ENCODE peak calls at places on chromosomes 2 and 18, in seven cellular contexts. One of them, this sample, is unnamed.
A peak's percentile ranks its signal among the peaks of the same experiment; 100 is the strongest.

GRCh38 chr2:166126014-166126639 is 1.7 kb downstream of the SCN1A start:
- DNase-seq in omental fat pad: no peak
- DNase-seq in A549: no peak
- DNase-seq in NCI-H1092: no peak
- DNase-seq in H54: no peak
- DNase-seq in NCI-H446 treated with DMSO at 0.1 percent for 48 hours: no peak
- DNase-seq in activated gamma-delta T cell: no peak
- DNase-seq in this sample: no peak

GRCh38 chr2:26457695-26458364 is 20.1 kb downstream of the OTOF start:
- DNase-seq in NCI-H1092: no peak
- DNase-seq in H54: no peak
- DNase-seq in NCI-H446 treated with DMSO at 0.1 percent for 48 hours: no peak
- DNase-seq in A549: no peak
- DNase-seq in activated gamma-delta T cell: no peak
- DNase-seq in omental fat pad: no peak
- DNase-seq in this sample: no peak

GRCh38 chr2:42238644-42239288 is 69.6 kb downstream of the EML4 start:
- DNase-seq in NCI-H446 treated with DMSO at 0.1 percent for 48 hours: no peak
- DNase-seq in A549: no peak
- DNase-seq in H54: no peak
- DNase-seq in activated gamma-delta T cell: no peak
- DNase-seq in omental fat pad: no peak
- DNase-seq in NCI-H1092: peak; percentile 30
- DNase-seq in this sample: peak; percentile 40

GRCh38 chr2:113739849-113740248 is 16.6 kb downstream of the SLC35F5 start:
- DNase-seq in omental fat pad: no peak
- DNase-seq in activated gamma-delta T cell: no peak
- DNase-seq in NCI-H1092: no peak
- DNase-seq in A549: no peak
- DNase-seq in H54: no peak
- DNase-seq in NCI-H446 treated with DMSO at 0.1 percent for 48 hours: no peak
- DNase-seq in this sample: no peak

GRCh38 chr2:241461693-241462677 is 46.4 kb downstream of the STK25 start:
- DNase-seq in H54: no peak
- DNase-seq in A549: no peak
- DNase-seq in NCI-H1092: no peak
- DNase-seq in NCI-H446 treated with DMSO at 0.1 percent for 48 hours: no peak
- DNase-seq in omental fat pad: no peak
- DNase-seq in activated gamma-delta T cell: no peak
- DNase-seq in this sample: no peak

GRCh38 chr2:44296653-44297052 is 21.4 kb downstream of the SLC3A1 start:
- DNase-seq in H54: no peak
- DNase-seq in NCI-H446 treated with DMSO at 0.1 percent for 48 hours: no peak
- DNase-seq in A549: no peak
- DNase-seq in NCI-H1092: no peak
- DNase-seq in omental fat pad: no peak
- DNase-seq in activated gamma-delta T cell: no peak
- DNase-seq in this sample: no peak

GRCh38 chr2:219571311-219572236 is at the start of gene OBSL1:
- DNase-seq in omental fat pad: no peak
- DNase-seq in H54: peak; percentile 75
- DNase-seq in A549: peak; percentile 52
- DNase-seq in activated gamma-delta T cell: no peak
- DNase-seq in NCI-H446 treated with DMSO at 0.1 percent for 48 hours: peak; percentile 9
- DNase-seq in NCI-H1092: peak; percentile 67
- DNase-seq in this sample: no peak

GRCh38 chr2:170446078-170446477 is 268.1 kb downstream of the MYO3B start:
- DNase-seq in activated gamma-delta T cell: no peak
- DNase-seq in omental fat pad: no peak
- DNase-seq in A549: no peak
- DNase-seq in H54: no peak
- DNase-seq in NCI-H1092: no peak
- DNase-seq in NCI-H446 treated with DMSO at 0.1 percent for 48 hours: no peak
- DNase-seq in this sample: no peak

GRCh38 chr2:221771297-221771696 is 199.2 kb upstream of the EPHA4 start:
- DNase-seq in H54: no peak
- DNase-seq in NCI-H446 treated with DMSO at 0.1 percent for 48 hours: no peak
- DNase-seq in omental fat pad: no peak
- DNase-seq in A549: no peak
- DNase-seq in activated gamma-delta T cell: no peak
- DNase-seq in NCI-H1092: no peak
- DNase-seq in this sample: no peak

GRCh38 chr2:198499539-198499938 is 695.1 kb downstream of the PLCL1 start:
- DNase-seq in H54: no peak
- DNase-seq in NCI-H446 treated with DMSO at 0.1 percent for 48 hours: no peak
- DNase-seq in omental fat pad: no peak
- DNase-seq in A549: no peak
- DNase-seq in activated gamma-delta T cell: no peak
- DNase-seq in NCI-H1092: no peak
- DNase-seq in this sample: no peak

GRCh38 chr2:44969936-44970335 is 28.4 kb downstream of the SIX3 start:
- DNase-seq in activated gamma-delta T cell: no peak
- DNase-seq in A549: no peak
- DNase-seq in NCI-H446 treated with DMSO at 0.1 percent for 48 hours: no peak
- DNase-seq in H54: no peak
- DNase-seq in omental fat pad: no peak
- DNase-seq in NCI-H1092: no peak
- DNase-seq in this sample: no peak

GRCh38 chr18:6681331-6681875 is 48.1 kb upstream of the ARHGAP28 start:
- DNase-seq in NCI-H1092: no peak
- DNase-seq in A549: no peak
- DNase-seq in H54: no peak
- DNase-seq in activated gamma-delta T cell: no peak
- DNase-seq in omental fat pad: no peak
- DNase-seq in NCI-H446 treated with DMSO at 0.1 percent for 48 hours: no peak
- DNase-seq in this sample: no peak

GRCh38 chr18:74633652-74634352 is 36.1 kb downstream of the ZNF407 start:
- DNase-seq in A549: no peak
- DNase-seq in H54: no peak
- DNase-seq in omental fat pad: no peak
- DNase-seq in activated gamma-delta T cell: no peak
- DNase-seq in NCI-H1092: no peak
- DNase-seq in NCI-H446 treated with DMSO at 0.1 percent for 48 hours: no peak
- DNase-seq in this sample: no peak

GRCh38 chr18:22514655-22515054 is 96.9 kb upstream of the CTAGE1 start:
- DNase-seq in omental fat pad: no peak
- DNase-seq in NCI-H446 treated with DMSO at 0.1 percent for 48 hours: no peak
- DNase-seq in H54: no peak
- DNase-seq in A549: no peak
- DNase-seq in NCI-H1092: no peak
- DNase-seq in activated gamma-delta T cell: no peak
- DNase-seq in this sample: no peak

GRCh38 chr2:191358325-191359025 is 113.3 kb downstream of the MYO1B start:
- DNase-seq in activated gamma-delta T cell: no peak
- DNase-seq in H54: no peak
- DNase-seq in omental fat pad: no peak
- DNase-seq in A549: no peak
- DNase-seq in NCI-H1092: no peak
- DNase-seq in NCI-H446 treated with DMSO at 0.1 percent for 48 hours: no peak
- DNase-seq in this sample: no peak

GRCh38 chr2:235856151-235856819 is 311.9 kb downstream of the GBX2 start:
- DNase-seq in H54: peak; percentile 32
- DNase-seq in activated gamma-delta T cell: no peak
- DNase-seq in A549: no peak
- DNase-seq in NCI-H446 treated with DMSO at 0.1 percent for 48 hours: no peak
- DNase-seq in NCI-H1092: no peak
- DNase-seq in omental fat pad: no peak
- DNase-seq in this sample: no peak

GRCh38 chr2:240646900-240647502 is 21.7 kb downstream of the GPR35 start:
- DNase-seq in NCI-H1092: no peak
- DNase-seq in activated gamma-delta T cell: no peak
- DNase-seq in NCI-H446 treated with DMSO at 0.1 percent for 48 hours: no peak
- DNase-seq in omental fat pad: no peak
- DNase-seq in A549: no peak
- DNase-seq in H54: no peak
- DNase-seq in this sample: no peak

GRCh38 chr2:226446406-226447001 is 353.1 kb downstream of the IRS1 start:
- DNase-seq in H54: no peak
- DNase-seq in NCI-H1092: no peak
- DNase-seq in omental fat pad: no peak
- DNase-seq in NCI-H446 treated with DMSO at 0.1 percent for 48 hours: peak; percentile 10
- DNase-seq in activated gamma-delta T cell: no peak
- DNase-seq in A549: no peak
- DNase-seq in this sample: no peak

GRCh38 chr18:49591271-49591670 is 29.4 kb downstream of the LIPG start:
- DNase-seq in NCI-H1092: no peak
- DNase-seq in omental fat pad: no peak
- DNase-seq in H54: no peak
- DNase-seq in NCI-H446 treated with DMSO at 0.1 percent for 48 hours: no peak
- DNase-seq in A549: no peak
- DNase-seq in activated gamma-delta T cell: no peak
- DNase-seq in this sample: no peak

GRCh38 chr2:59746291-59746690 is 807.2 kb downstream of the BCL11A start:
- DNase-seq in omental fat pad: no peak
- DNase-seq in H54: no peak
- DNase-seq in activated gamma-delta T cell: no peak
- DNase-seq in A549: no peak
- DNase-seq in NCI-H446 treated with DMSO at 0.1 percent for 48 hours: no peak
- DNase-seq in NCI-H1092: no peak
- DNase-seq in this sample: no peak

GRCh38 chr2:184006998-184007397 is 591.3 kb upstream of the ZNF804A start:
- DNase-seq in NCI-H446 treated with DMSO at 0.1 percent for 48 hours: no peak
- DNase-seq in NCI-H1092: peak; percentile 21
- DNase-seq in omental fat pad: no peak
- DNase-seq in A549: no peak
- DNase-seq in activated gamma-delta T cell: no peak
- DNase-seq in H54: no peak
- DNase-seq in this sample: no peak

GRCh38 chr18:21593540-21594257 is 6.8 kb downstream of the ESCO1 start:
- DNase-seq in NCI-H1092: no peak
- DNase-seq in NCI-H446 treated with DMSO at 0.1 percent for 48 hours: no peak
- DNase-seq in activated gamma-delta T cell: no peak
- DNase-seq in A549: no peak
- DNase-seq in H54: no peak
- DNase-seq in omental fat pad: no peak
- DNase-seq in this sample: no peak

GRCh38 chr2:233700028-233700635 is 7.4 kb downstream of the UGT1A6 start:
- DNase-seq in A549: peak; percentile 61
- DNase-seq in NCI-H446 treated with DMSO at 0.1 percent for 48 hours: no peak
- DNase-seq in H54: no peak
- DNase-seq in activated gamma-delta T cell: no peak
- DNase-seq in omental fat pad: no peak
- DNase-seq in NCI-H1092: no peak
- DNase-seq in this sample: no peak

GRCh38 chr2:239979243-239980023 is 45.7 kb downstream of the NDUFA10 start:
- DNase-seq in NCI-H1092: no peak
- DNase-seq in omental fat pad: no peak
- DNase-seq in NCI-H446 treated with DMSO at 0.1 percent for 48 hours: no peak
- DNase-seq in A549: no peak
- DNase-seq in H54: no peak
- DNase-seq in activated gamma-delta T cell: no peak
- DNase-seq in this sample: no peak

GRCh38 chr2:120392923-120393322 is 47.0 kb downstream of the INHBB start:
- DNase-seq in H54: no peak
- DNase-seq in omental fat pad: no peak
- DNase-seq in NCI-H446 treated with DMSO at 0.1 percent for 48 hours: no peak
- DNase-seq in activated gamma-delta T cell: no peak
- DNase-seq in A549: no peak
- DNase-seq in NCI-H1092: no peak
- DNase-seq in this sample: no peak

This sample was measured in central memory CD4-positive, alpha-beta T cell.